ENCODE peak calls at places on chromosomes 7 and 10, in four cellular contexts. Z, T, N and B are unnamed samples.

GRCh38 chr7:12080006-12080405 is 131.1 kb upstream of the TMEM106B start:
- DNase-seq in Z (no peak), T (no peak), N (no peak), B (no peak)

GRCh38 chr10:37534166-37534565 is 323.2 kb downstream of the ZNF248 start:
- DNase-seq in Z (no peak), T (no peak), N (no peak), B (no peak)

GRCh38 chr7:91492317-91492716 is 228.1 kb downstream of the FZD1 start:
- DNase-seq in Z (no peak), T (no peak), N (no peak), B (no peak)

GRCh38 chr7:70695804-70696104 is 436.2 kb upstream of the GALNT17 start:
- DNase-seq in Z (no peak), T (no peak), N (no peak), B (no peak)

GRCh38 chr7:66921918-66922486 is 977 bp downstream of the TMEM248 start:
- DNase-seq in Z (peak), T (peak), N (peak), B (no peak)

GRCh38 chr7:92691578-92691977 is 101.4 kb upstream of the FAM133B start:
- DNase-seq in Z (no peak), T (no peak), N (peak), B (peak)

GRCh38 chr10:71603190-71603589 is 116.4 kb downstream of the C10orf105 start:
- DNase-seq in Z (no peak), T (no peak), N (no peak), B (no peak)

GRCh38 chr7:141073173-141073640 is 657 bp upstream of the TMEM178B start:
- DNase-seq in Z (peak), T (no peak), N (no peak), B (peak)

GRCh38 chr7:47496064-47496665 is 85.7 kb downstream of the TNS3 start:
- DNase-seq in Z (no peak), T (no peak), N (no peak), B (no peak)

GRCh38 chr10:29858352-29859267 is 200.8 kb downstream of the JCAD start:
- DNase-seq in Z (peak), T (no peak), N (no peak), B (peak)

GRCh38 chr10:11235771-11236170 is 218.1 kb downstream of the CELF2 start:
- DNase-seq in Z (no peak), T (no peak), N (no peak), B (no peak)

GRCh38 chr10:77226020-77226419 is 411.6 kb downstream of the KCNMA1 start:
- DNase-seq in Z (no peak), T (no peak), N (no peak), B (no peak)

GRCh38 chr10:68315582-68315981 is 16.3 kb upstream of the HNRNPH3 start:
- DNase-seq in Z (no peak), T (no peak), N (no peak), B (no peak)

GRCh38 chr10:96789571-96790108 is 42.5 kb upstream of the LCOR start:
- DNase-seq in Z (no peak), T (no peak), N (peak), B (peak)

GRCh38 chr10:54854389-54854788 is 53.4 kb upstream of the PCDH15 start:
- DNase-seq in Z (no peak), T (no peak), N (no peak), B (no peak)

GRCh38 chr10:35336921-35337741 is 822 bp downstream of the CCNY start:
- DNase-seq in Z (peak), T (no peak), N (peak), B (peak)

GRCh38 chr10:98312816-98313215 is 44.8 kb upstream of the LOXL4 start:
- DNase-seq in Z (no peak), T (no peak), N (no peak), B (no peak)

GRCh38 chr10:19847321-19847720 is 31.1 kb downstream of the PLXDC2 start:
- DNase-seq in Z (no peak), T (no peak), N (no peak), B (peak)

GRCh38 chr10:78033623-78034470 is at the start of gene RPS24:
- DNase-seq in Z (peak), T (peak), N (peak), B (peak)

GRCh38 chr7:129530881-129531391 is 28.6 kb downstream of the SMKR1 start:
- DNase-seq in Z (peak), T (no peak), N (no peak), B (peak)

GRCh38 chr10:73876566-73876965 is 2.2 kb upstream of the CAMK2G start:
- DNase-seq in Z (no peak), T (no peak), N (no peak), B (no peak)

GRCh38 chr10:63246361-63246760 is 113.2 kb downstream of the NRBF2 start:
- DNase-seq in Z (no peak), T (no peak), N (no peak), B (no peak)

GRCh38 chr10:3097160-3097559 is 29.8 kb downstream of the PFKP start:
- DNase-seq in Z (no peak), T (no peak), N (no peak), B (no peak)

GRCh38 chr10:26555719-26556368 is 117.7 kb downstream of the APBB1IP start:
- DNase-seq in Z (no peak), T (no peak), N (no peak), B (peak)